ENCODE peak calls at places on chromosomes 11 and 22, in four cellular contexts. One of them, this sample, is unnamed.
A peak's percentile ranks its signal among the peaks of the same experiment; 100 is the strongest.

GRCh38 chr22:23070418-23071162 is at the start of gene GNAZ:
- DNase-seq in ovary: peak; percentile 68
- DNase-seq in BE2C: peak; percentile 60
- DNase-seq in RWPE1: no peak
- DNase-seq in this sample: no peak

GRCh38 chr11:32713496-32713895 is 81.0 kb downstream of the CCDC73 start:
- DNase-seq in ovary: no peak
- DNase-seq in RWPE1: peak; percentile 11
- DNase-seq in BE2C: no peak
- DNase-seq in this sample: no peak

GRCh38 chr22:50698546-50698945 is 25.9 kb downstream of the SHANK3 start:
- DNase-seq in RWPE1: no peak
- DNase-seq in ovary: peak; percentile 7
- DNase-seq in BE2C: peak; percentile 6
- DNase-seq in this sample: no peak

GRCh38 chr11:61297741-61298140 is 2.6 kb upstream of the VWCE start:
- DNase-seq in BE2C: no peak
- DNase-seq in ovary: peak; percentile 55
- DNase-seq in RWPE1: peak; percentile 74
- DNase-seq in this sample: no peak

GRCh38 chr22:39820266-39820665 is 73.3 kb downstream of the ENTHD1 start:
- DNase-seq in ovary: no peak
- DNase-seq in BE2C: no peak
- DNase-seq in RWPE1: peak; percentile 71
- DNase-seq in this sample: no peak

GRCh38 chr11:70201876-70202861 is 927 bp upstream of the FADD start:
- DNase-seq in ovary: peak; percentile 43
- DNase-seq in BE2C: no peak
- DNase-seq in RWPE1: no peak
- DNase-seq in this sample: no peak

GRCh38 chr11:65492637-65493366 is 6.0 kb upstream of the MALAT1 start:
- DNase-seq in BE2C: no peak
- DNase-seq in RWPE1: no peak
- DNase-seq in ovary: peak; percentile 90
- DNase-seq in this sample: no peak

GRCh38 chr11:70826541-70826943 is 425.8 kb downstream of the SHANK2 start:
- DNase-seq in ovary: no peak
- DNase-seq in BE2C: peak; percentile 25
- DNase-seq in RWPE1: peak; percentile 11
- DNase-seq in this sample: no peak

GRCh38 chr11:114080219-114080618 is 20.7 kb downstream of the ZBTB16 start:
- DNase-seq in RWPE1: peak; percentile 27
- DNase-seq in ovary: no peak
- DNase-seq in BE2C: no peak
- DNase-seq in this sample: no peak

GRCh38 chr22:46357711-46358505 is 22.4 kb downstream of the TRMU start:
- DNase-seq in ovary: peak; percentile 21
- DNase-seq in RWPE1: no peak
- DNase-seq in BE2C: no peak
- DNase-seq in this sample: no peak

GRCh38 chr22:46358766-46359165 is 23.3 kb downstream of the TRMU start:
- DNase-seq in ovary: no peak
- DNase-seq in BE2C: no peak
- DNase-seq in RWPE1: no peak
- DNase-seq in this sample: no peak

GRCh38 chr22:46355996-46356471 is 20.5 kb downstream of the TRMU start:
- DNase-seq in ovary: peak; percentile 15
- DNase-seq in BE2C: no peak
- DNase-seq in RWPE1: no peak
- DNase-seq in this sample: no peak

GRCh38 chr22:46356496-46357185 is 21.1 kb downstream of the TRMU start:
- DNase-seq in BE2C: no peak
- DNase-seq in ovary: peak; percentile 12
- DNase-seq in RWPE1: no peak
- DNase-seq in this sample: no peak

GRCh38 chr22:46357186-46357500 is 21.6 kb downstream of the TRMU start:
- DNase-seq in ovary: no peak
- DNase-seq in RWPE1: no peak
- DNase-seq in BE2C: no peak
- DNase-seq in this sample: no peak
- TF ChIP-seq CTCF in ovary: no peak
- TF ChIP-seq CTCF in RWPE1: no peak
- TF ChIP-seq CTCF in BE2C: no peak
- TF ChIP-seq CTCF in this sample: no peak

GRCh38 chr11:123559418-123559817 is 95.0 kb downstream of the SCN3B start:
- DNase-seq in BE2C: no peak
- DNase-seq in ovary: no peak
- DNase-seq in RWPE1: no peak
- DNase-seq in this sample: no peak
- TF ChIP-seq CTCF in BE2C: peak; percentile 45
- TF ChIP-seq CTCF in ovary: no peak
- TF ChIP-seq CTCF in RWPE1: no peak
- TF ChIP-seq CTCF in this sample: peak; percentile 10

GRCh38 chr22:29353860-29354259 is 34.5 kb downstream of the AP1B1 start:
- DNase-seq in BE2C: no peak
- DNase-seq in ovary: no peak
- DNase-seq in RWPE1: no peak
- DNase-seq in this sample: no peak

GRCh38 chr22:29351891-29352290 is 36.4 kb upstream of the RASL10A start:
- DNase-seq in RWPE1: no peak
- DNase-seq in BE2C: peak; percentile 85
- DNase-seq in ovary: no peak
- DNase-seq in this sample: no peak

GRCh38 chr22:29353286-29353685 is 35.1 kb downstream of the AP1B1 start:
- DNase-seq in RWPE1: no peak
- DNase-seq in ovary: no peak
- DNase-seq in BE2C: no peak
- DNase-seq in this sample: no peak

GRCh38 chr22:29351042-29351441 is 35.5 kb upstream of the RASL10A start:
- DNase-seq in RWPE1: no peak
- DNase-seq in BE2C: no peak
- DNase-seq in ovary: no peak
- DNase-seq in this sample: no peak

DNA sequence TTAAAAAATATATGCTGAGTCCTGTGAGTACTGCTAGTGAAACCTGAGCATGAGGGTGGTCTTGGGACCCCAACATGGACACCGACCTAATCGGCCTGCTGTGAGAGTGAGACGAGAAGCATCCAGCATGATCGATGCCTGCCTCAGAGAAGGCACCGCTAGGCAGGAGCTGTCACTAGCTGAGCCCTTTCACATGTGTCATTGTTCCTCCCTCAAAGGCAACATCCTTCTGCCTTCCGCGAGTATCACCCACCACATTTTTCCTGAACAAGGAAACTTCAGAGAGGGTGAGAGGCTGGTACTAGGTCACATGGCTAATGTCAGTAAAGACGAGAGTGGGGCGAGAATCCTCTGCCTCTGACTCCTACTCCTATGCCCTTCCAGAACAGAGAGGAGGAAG is 35.6 kb downstream of the AP1B1 start:
- DNase-seq in BE2C: no peak
- DNase-seq in RWPE1: no peak
- DNase-seq in ovary: no peak
- DNase-seq in this sample: no peak
- TF ChIP-seq CTCF in BE2C: no peak
- TF ChIP-seq CTCF in RWPE1: no peak
- TF ChIP-seq CTCF in ovary: no peak
- TF ChIP-seq CTCF in this sample: no peak

GRCh38 chr22:37492428-37493344 is 6.5 kb upstream of the MFNG start:
- DNase-seq in RWPE1: no peak
- DNase-seq in BE2C: peak; percentile 48
- DNase-seq in ovary: no peak
- DNase-seq in this sample: no peak
- TF ChIP-seq CTCF in RWPE1: peak; percentile 20
- TF ChIP-seq CTCF in BE2C: peak; percentile 64
- TF ChIP-seq CTCF in ovary: no peak
- TF ChIP-seq CTCF in this sample: peak; percentile 51

GRCh38 chr11:12728417-12728816 is 54.2 kb downstream of the TEAD1 start:
- DNase-seq in RWPE1: no peak
- DNase-seq in BE2C: peak; percentile 12
- DNase-seq in ovary: no peak
- DNase-seq in this sample: no peak
- TF ChIP-seq CTCF in RWPE1: no peak
- TF ChIP-seq CTCF in BE2C: no peak
- TF ChIP-seq CTCF in ovary: no peak
- TF ChIP-seq CTCF in this sample: no peak

GRCh38 chr22:45008853-45009751 is 703 bp downstream of the PHF21B start:
- DNase-seq in BE2C: peak; percentile 39
- DNase-seq in ovary: peak; percentile 39
- DNase-seq in RWPE1: no peak
- DNase-seq in this sample: no peak
- TF ChIP-seq CTCF in BE2C: no peak
- TF ChIP-seq CTCF in ovary: no peak
- TF ChIP-seq CTCF in RWPE1: no peak
- TF ChIP-seq CTCF in this sample: no peak

DNA sequence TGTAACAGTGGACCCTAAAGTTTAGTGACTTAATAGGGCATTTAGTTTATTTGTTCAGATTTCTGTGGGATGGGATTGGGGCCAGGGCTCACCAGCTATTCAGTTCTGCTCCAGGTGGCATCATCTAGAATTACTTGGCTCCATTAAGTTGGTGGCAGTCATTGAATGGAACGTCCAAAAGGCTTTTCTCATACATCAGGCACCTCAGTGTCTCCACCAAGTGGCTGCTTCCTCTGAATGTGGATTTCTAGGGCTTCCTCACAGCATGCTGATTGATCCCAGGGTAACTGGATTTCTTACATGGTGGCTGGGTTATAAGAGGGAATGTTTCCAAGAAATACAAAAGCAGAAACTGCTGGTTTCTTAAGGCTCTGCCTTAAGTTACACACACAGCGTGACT is 34.7 kb downstream of the USP47 start:
- DNase-seq in ovary: no peak
- DNase-seq in BE2C: peak; percentile 10
- DNase-seq in RWPE1: peak; percentile 13
- DNase-seq in this sample: no peak
- TF ChIP-seq CTCF in ovary: no peak
- TF ChIP-seq CTCF in BE2C: peak; percentile 57
- TF ChIP-seq CTCF in RWPE1: no peak
- TF ChIP-seq CTCF in this sample: peak; percentile 15

DNA sequence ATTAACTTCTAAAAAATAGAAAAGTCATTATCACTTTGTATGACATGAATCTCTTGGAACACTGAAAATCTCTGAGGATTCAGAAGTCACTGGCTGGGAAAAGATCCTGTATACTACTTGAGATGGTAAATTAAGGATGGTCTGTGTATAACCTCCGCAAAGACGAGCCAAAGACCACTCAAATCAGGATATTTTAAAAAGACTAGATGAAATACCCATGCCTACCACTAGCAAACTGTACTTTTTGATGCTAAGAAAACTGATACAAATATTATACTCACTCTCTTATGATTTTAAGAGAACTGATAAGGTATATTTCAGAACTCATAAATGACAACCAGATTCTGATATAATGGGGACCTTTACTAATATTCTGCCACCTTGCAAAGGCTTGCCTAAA is 78.6 kb upstream of the APOA1 start:
- DNase-seq in BE2C: no peak
- DNase-seq in RWPE1: no peak
- DNase-seq in ovary: no peak
- DNase-seq in this sample: no peak
- TF ChIP-seq CTCF in BE2C: no peak
- TF ChIP-seq CTCF in RWPE1: no peak
- TF ChIP-seq CTCF in ovary: no peak
- TF ChIP-seq CTCF in this sample: no peak

DNA sequence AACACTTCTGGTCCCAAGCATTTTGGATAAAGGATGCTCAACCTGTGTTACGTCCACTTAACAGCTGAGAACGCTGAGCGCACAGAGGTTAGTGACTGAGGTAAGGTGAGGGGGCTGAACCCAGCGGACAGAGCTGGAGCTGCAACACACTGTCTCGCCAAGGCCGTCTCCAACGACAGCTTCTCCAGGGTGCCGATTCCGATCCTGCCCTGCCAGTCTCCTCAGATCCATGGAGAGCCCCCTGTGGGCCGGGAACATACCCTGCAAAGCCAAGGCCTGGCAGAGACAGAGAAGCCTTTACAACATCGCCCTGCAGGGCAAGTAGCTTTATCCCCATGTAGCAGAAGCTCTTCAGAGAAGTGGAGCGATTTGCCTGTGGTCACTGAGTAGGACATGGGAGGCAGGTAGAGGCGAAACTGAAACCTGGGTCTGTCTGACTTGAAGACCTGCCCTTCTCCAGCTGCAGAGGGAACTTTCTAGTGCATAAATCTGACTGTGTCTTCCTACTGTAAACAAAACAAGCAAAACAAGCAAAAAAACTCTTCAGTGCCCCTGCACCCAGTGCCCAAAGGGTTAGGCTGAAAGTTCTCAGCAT is 72.8 kb downstream of the SCUBE1 start:
- DNase-seq in ovary: no peak
- DNase-seq in BE2C: peak; percentile 46
- DNase-seq in RWPE1: no peak
- DNase-seq in this sample: no peak
- TF ChIP-seq CTCF in ovary: no peak
- TF ChIP-seq CTCF in BE2C: peak; percentile 51
- TF ChIP-seq CTCF in RWPE1: no peak
- TF ChIP-seq CTCF in this sample: peak; percentile 30

This sample was measured in osteocyte.